ENCODE peak calls at places on chromosomes 11 and 22, in nine cellular contexts. Z is NB4, M is tibial nerve, Q is A549, A is Peyer's patch, W is heart left ventricle, N is IMR-90, S is uterus, C is esophagus muscularis mucosa. K is an unnamed sample.

GRCh38 chr22:21000215-21000986 is 1.5 kb downstream of the THAP7 start:
- DNase-seq in Z (no peak), M (no peak), Q (no peak), A (no peak), W (no peak), N (no peak), S (no peak), C (no peak), K (no peak)

GRCh38 chr11:3824714-3825472 is 15.9 kb downstream of the RHOG start:
- DNase-seq in Z (peak), M (peak), Q (peak), A (peak), W (peak), N (no peak), S (no peak), C (no peak), K (peak)

GRCh38 chr11:79312591-79313267 is 128.1 kb downstream of the TENM4 start:
- DNase-seq in Z (peak), M (no peak), Q (no peak), A (no peak), W (no peak), N (peak), S (peak), C (no peak), K (no peak)

GRCh38 chr11:37657645-37658044 is 1059.6 kb upstream of the RAG2 start:
- DNase-seq in Z (peak), M (no peak), Q (no peak), A (no peak), W (no peak), N (peak), S (no peak), C (no peak), K (peak)

GRCh38 chr11:112784323-112785073 is 176.7 kb upstream of the NCAM1 start:
- DNase-seq in Z (no peak), M (peak), Q (no peak), A (no peak), W (peak), N (no peak), S (peak), C (no peak), K (no peak)

GRCh38 chr11:2259466-2259830 is 10.9 kb downstream of the ASCL2 start:
- DNase-seq in Z (no peak), M (no peak), Q (no peak), A (no peak), W (peak), N (no peak), S (no peak), C (no peak), K (no peak)

GRCh38 chr11:70569996-70570692 is 171.8 kb downstream of the CTTN start:
- DNase-seq in Z (no peak), M (no peak), Q (no peak), A (no peak), W (no peak), N (no peak), S (no peak), C (no peak), K (no peak)

GRCh38 chr11:95419915-95420314 is 188.9 kb upstream of the SESN3 start:
- DNase-seq in Z (no peak), M (no peak), Q (no peak), A (no peak), W (no peak), N (peak), S (no peak), C (no peak), K (no peak)

GRCh38 chr11:103358251-103358650 is 249.0 kb downstream of the DYNC2H1 start:
- DNase-seq in Z (no peak), M (no peak), Q (no peak), A (no peak), W (no peak), N (peak), S (no peak), C (no peak), K (no peak)

GRCh38 chr11:132587716-132588115 is 944.6 kb downstream of the OPCML start:
- DNase-seq in Z (no peak), M (no peak), Q (no peak), A (no peak), W (no peak), N (no peak), S (no peak), C (no peak), K (no peak)

GRCh38 chr11:118644496-118644895 is 35.0 kb downstream of the TREH start:
- DNase-seq in Z (no peak), M (no peak), Q (no peak), A (no peak), W (no peak), N (no peak), S (no peak), C (no peak), K (no peak)

GRCh38 chr11:85685820-85686459 is at the start of gene CCDC89:
- DNase-seq in Z (no peak), M (peak), Q (no peak), A (peak), W (peak), N (peak), S (peak), C (peak), K (no peak)

GRCh38 chr22:17410576-17410975 is 41.3 kb downstream of the CECR2 start:
- DNase-seq in Z (no peak), M (no peak), Q (no peak), A (no peak), W (no peak), N (no peak), S (no peak), C (no peak), K (no peak)

GRCh38 chr11:17439316-17439782 is 37.3 kb downstream of the ABCC8 start:
- DNase-seq in Z (no peak), M (no peak), Q (peak), A (no peak), W (no peak), N (no peak), S (no peak), C (no peak), K (no peak)

GRCh38 chr11:97982512-97982911 is 1038.2 kb upstream of the CNTN5 start:
- DNase-seq in Z (no peak), M (no peak), Q (no peak), A (no peak), W (no peak), N (no peak), S (no peak), C (no peak), K (no peak)

GRCh38 chr22:30607939-30608338 is 965 bp downstream of the TCN2 start:
- DNase-seq in Z (peak), M (no peak), Q (no peak), A (no peak), W (no peak), N (no peak), S (no peak), C (no peak), K (no peak)

GRCh38 chr11:119525180-119525854 is 102.3 kb upstream of the THY1 start:
- DNase-seq in Z (peak), M (no peak), Q (no peak), A (no peak), W (no peak), N (no peak), S (no peak), C (no peak), K (no peak)

GRCh38 chr11:40292636-40293585 is 1166.5 kb downstream of the LRRC4C start:
- DNase-seq in Z (no peak), M (no peak), Q (peak), A (no peak), W (no peak), N (no peak), S (peak), C (no peak), K (no peak)

GRCh38 chr22:32244547-32244946 is 10.6 kb downstream of the SLC5A4 start:
- DNase-seq in Z (no peak), M (no peak), Q (no peak), A (no peak), W (no peak), N (no peak), S (no peak), C (no peak), K (no peak)

GRCh38 chr11:117929568-117930207 is 486 bp upstream of the TMPRSS13 start:
- DNase-seq in Z (no peak), M (no peak), Q (no peak), A (no peak), W (no peak), N (no peak), S (no peak), C (no peak), K (no peak)

GRCh38 chr11:114232400-114233070 is 63.7 kb upstream of the NNMT start:
- DNase-seq in Z (no peak), M (no peak), Q (no peak), A (no peak), W (no peak), N (no peak), S (no peak), C (no peak), K (no peak)

GRCh38 chr11:44611088-44611487 is 45.6 kb downstream of the CD82 start:
- DNase-seq in Z (no peak), M (no peak), Q (no peak), A (peak), W (no peak), N (no peak), S (no peak), C (no peak), K (peak)

GRCh38 chr11:66850235-66850587 is 6.7 kb upstream of the LRFN4 start:
- DNase-seq in Z (no peak), M (no peak), Q (no peak), A (peak), W (no peak), N (no peak), S (no peak), C (no peak), K (no peak)

GRCh38 chr11:66847461-66848232 is 4.4 kb downstream of the RCE1 start:
- DNase-seq in Z (no peak), M (no peak), Q (no peak), A (peak), W (no peak), N (no peak), S (no peak), C (no peak), K (no peak)

GRCh38 chr11:66849501-66850234 is 6.4 kb downstream of the RCE1 start:
- DNase-seq in Z (no peak), M (no peak), Q (no peak), A (peak), W (no peak), N (no peak), S (no peak), C (no peak), K (no peak)

GRCh38 chr11:66850588-66851250 is 6.1 kb upstream of the LRFN4 start:
- DNase-seq in Z (no peak), M (no peak), Q (no peak), A (peak), W (peak), N (no peak), S (no peak), C (no peak), K (no peak)

DNA sequence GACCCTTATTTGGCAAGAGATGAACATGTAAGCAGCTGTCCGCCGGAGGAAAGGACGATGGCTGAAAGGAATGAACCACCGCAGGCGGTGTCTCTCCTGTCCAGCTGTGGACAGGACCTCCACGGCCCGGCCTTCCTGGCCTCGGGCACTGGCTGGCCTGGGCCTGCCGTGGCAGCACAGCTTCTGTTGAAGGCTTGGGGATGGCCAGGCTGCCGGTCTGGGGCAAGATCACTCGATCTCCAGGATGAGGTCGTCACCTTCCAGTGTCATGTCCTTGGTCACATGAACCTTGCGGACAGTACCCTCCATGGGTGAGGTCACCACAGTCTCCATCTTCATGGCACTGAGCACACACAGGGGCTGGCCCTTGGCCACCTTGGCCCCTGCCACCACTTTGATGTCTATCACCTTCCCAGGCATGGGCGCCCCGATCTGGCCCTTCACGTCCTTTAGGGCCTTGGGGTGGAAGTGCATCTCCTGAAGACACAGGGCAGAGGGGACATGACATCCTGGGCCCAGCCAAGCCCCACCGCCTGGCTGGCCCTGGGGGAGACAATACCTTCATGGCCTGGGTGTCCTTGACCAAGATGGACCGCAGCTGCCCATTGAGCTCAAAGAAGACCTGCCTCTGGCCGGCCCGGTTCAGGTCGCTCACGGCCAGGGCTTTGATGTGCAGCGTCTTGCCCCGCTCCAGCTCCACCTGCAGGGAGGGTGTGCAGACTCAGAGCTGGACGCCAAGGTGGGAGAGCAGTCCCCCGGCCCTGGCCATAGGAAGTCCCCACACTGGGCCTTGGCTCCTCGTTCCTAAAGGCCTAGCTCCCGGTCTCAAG is 5.6 kb downstream of the RCE1 start:
- DNase-seq in Z (no peak), M (no peak), Q (no peak), A (peak), W (no peak), N (no peak), S (no peak), C (no peak), K (no peak)
- TF ChIP-seq POLR2A in Z (no peak), M (no peak), Q (no peak), A (no peak), W (no peak), N (peak), S (no peak), C (no peak), K (no peak)

DNA sequence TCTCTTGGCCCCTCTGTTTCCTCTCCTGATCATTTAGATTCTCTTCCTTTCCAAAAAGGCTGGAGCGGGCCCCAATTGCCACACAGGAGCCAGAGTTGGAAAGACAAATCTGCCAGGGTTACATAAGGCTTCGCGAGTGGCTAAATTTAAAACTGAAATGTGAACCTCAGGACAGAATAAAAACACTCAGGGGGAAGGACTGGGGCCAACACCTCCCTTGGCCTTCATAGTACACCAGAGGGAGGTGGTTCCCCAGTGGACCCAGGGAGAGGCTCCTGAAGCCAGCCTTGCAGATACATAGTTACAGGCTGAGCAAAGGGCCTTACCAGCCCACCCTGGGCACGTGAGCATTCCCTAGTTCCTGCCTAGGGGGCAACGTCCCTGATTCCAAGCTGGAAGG is 150.1 kb downstream of the MN1 start:
- DNase-seq in Z (no peak), M (no peak), Q (no peak), A (no peak), W (peak), N (no peak), S (no peak), C (no peak), K (no peak)
- TF ChIP-seq POLR2A in Z (no peak), M (no peak), Q (no peak), A (no peak), W (no peak), N (no peak), S (no peak), C (no peak), K (no peak)

GRCh38 chr11:62842171-62842717 is 2.9 kb upstream of the WDR74 start:
- DNase-seq in Z (peak), M (no peak), Q (no peak), A (peak), W (peak), N (no peak), S (peak), C (no peak), K (no peak)

GRCh38 chr11:62835336-62835735 is 2.7 kb upstream of the TEX54 start:
- DNase-seq in Z (no peak), M (no peak), Q (no peak), A (no peak), W (no peak), N (no peak), S (no peak), C (no peak), K (no peak)

GRCh38 chr11:62841361-62842170 is 2.2 kb upstream of the WDR74 start:
- DNase-seq in Z (peak), M (peak), Q (peak), A (peak), W (peak), N (peak), S (peak), C (peak), K (peak)

GRCh38 chr11:62844154-62844553 is 4.8 kb upstream of the WDR74 start:
- DNase-seq in Z (no peak), M (no peak), Q (no peak), A (no peak), W (no peak), N (no peak), S (no peak), C (no peak), K (no peak)

GRCh38 chr11:62839050-62840015 is at the start of gene WDR74:
- DNase-seq in Z (peak), M (peak), Q (peak), A (peak), W (peak), N (peak), S (peak), C (peak), K (peak)
- TF ChIP-seq POLR2A in Z (peak), M (peak), Q (peak), A (peak), W (peak), N (peak), S (peak), C (no peak), K (peak)

GRCh38 chr11:12785901-12786300 is 111.7 kb downstream of the TEAD1 start:
- DNase-seq in Z (no peak), M (no peak), Q (no peak), A (no peak), W (no peak), N (no peak), S (no peak), C (no peak), K (no peak)
- TF ChIP-seq POLR2A in Z (no peak), M (no peak), Q (no peak), A (no peak), W (no peak), N (no peak), S (no peak), C (no peak), K (no peak)

DNA sequence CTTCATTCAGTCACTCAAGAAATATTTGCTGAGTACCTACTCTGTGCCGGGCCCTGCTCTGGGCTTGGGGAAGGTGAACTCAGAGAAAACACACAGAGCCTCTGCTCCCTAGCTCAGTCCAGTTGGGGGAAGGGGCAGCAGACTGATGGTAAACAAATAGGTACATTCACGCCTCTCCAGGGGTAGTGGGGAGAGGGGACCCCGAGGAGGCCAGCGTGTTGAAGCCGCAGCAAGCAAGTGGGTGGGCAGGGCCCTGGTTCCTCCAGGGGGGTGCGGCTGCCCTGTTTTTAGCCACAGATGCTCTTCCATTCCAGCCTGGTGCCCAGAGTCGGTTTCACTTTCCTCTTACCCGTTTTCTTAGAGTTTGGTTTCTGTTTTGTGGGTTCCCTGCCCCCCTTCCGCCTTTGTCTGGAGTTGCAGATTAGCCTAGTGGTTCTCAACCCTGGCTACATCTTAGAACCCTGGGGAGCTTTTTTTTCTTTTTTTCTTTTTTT is 8.7 kb downstream of the DRAP1 start:
- DNase-seq in Z (peak), M (no peak), Q (no peak), A (peak), W (peak), N (no peak), S (no peak), C (no peak), K (peak)
- TF ChIP-seq POLR2A in Z (no peak), M (no peak), Q (no peak), A (no peak), W (no peak), N (no peak), S (no peak), C (no peak), K (peak)

DNA sequence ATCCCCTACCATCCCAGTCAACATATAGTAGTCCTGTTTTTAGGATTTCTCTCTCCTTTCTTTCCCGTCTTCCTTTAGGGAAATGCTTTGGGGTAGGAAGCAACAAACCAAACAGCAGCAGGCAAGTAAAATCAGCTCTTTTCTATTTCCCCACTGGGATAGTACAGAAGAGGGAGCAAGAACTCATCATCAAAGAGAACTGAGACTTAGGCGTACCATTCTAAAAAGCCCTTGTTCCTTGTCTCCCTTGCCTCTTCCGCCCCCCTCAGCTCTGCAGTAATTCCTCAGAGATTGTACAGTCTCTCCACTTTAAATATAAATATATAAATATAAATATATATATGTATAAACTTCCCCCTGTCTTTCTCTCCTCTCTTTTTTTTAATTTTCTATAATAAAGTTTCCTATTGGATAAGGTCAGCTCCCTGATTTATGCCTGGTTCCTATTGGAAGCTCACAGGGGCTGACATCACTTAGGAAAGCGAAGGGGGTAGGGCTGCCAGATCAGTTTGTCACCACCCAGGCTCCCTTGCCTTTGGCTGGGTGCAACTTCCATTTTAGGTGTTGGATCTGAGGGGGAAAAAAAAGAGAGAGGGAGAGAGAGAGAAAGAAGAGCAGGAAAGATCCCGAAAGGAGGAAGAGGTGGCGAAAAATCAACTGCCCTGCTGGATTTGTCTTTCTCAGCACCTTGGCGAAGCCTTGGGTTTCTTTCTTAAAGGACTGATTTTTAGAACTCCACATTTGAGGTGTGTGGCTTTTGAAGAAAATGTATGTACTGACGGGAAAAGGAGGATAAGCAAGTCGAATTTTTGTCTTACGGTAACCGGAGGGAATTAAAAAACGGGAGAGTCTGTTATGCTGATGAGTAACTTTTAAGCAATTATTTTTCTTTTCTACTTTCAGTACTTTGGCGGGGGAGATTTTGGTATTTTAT is at the start of gene CTNND1:
- DNase-seq in Z (peak), M (peak), Q (peak), A (peak), W (peak), N (peak), S (peak), C (peak), K (peak)
- TF ChIP-seq POLR2A in Z (no peak), M (peak), Q (peak), A (peak), W (peak), N (peak), S (peak), C (no peak), K (peak)

GRCh38 chr11:84419576-84419975 is 1133.4 kb upstream of the CCDC90B start:
- DNase-seq in Z (no peak), M (no peak), Q (no peak), A (no peak), W (no peak), N (no peak), S (no peak), C (no peak), K (no peak)
- TF ChIP-seq POLR2A in Z (no peak), M (no peak), Q (no peak), A (no peak), W (no peak), N (no peak), S (no peak), C (no peak), K (no peak)

K was measured in erythroblast.